ENCODE peak calls at places on chromosomes 6 and 20, in four cellular contexts. T is LoVo, B is GM20000, A is EH. O is an unnamed sample.

GRCh38 chr20:10047427-10047826 is 12.6 kb downstream of the ANKEF1 start:
- DNase-seq in B (no peak), T (no peak), A (no peak), O (no peak)

GRCh38 chr6:39260451-39260850 is 31.2 kb upstream of the KCNK5 start:
- DNase-seq in A (no peak), B (no peak), T (no peak), O (no peak)

GRCh38 chr6:168150551-168151444 is 71.8 kb upstream of the FRMD1 start:
- DNase-seq in T (no peak), B (no peak), A (no peak), O (peak; percentile 64)

GRCh38 chr6:129575378-129576118 is 134.4 kb downstream of the ARHGAP18 start:
- DNase-seq in A (peak; percentile 73), B (no peak), T (peak; percentile 53), O (no peak)

GRCh38 chr6:31356216-31356945 is 598 bp downstream of the HLA-B start:
- DNase-seq in B (peak; percentile 58), T (no peak), A (peak; percentile 50), O (no peak)

GRCh38 chr6:73339340-73339739 is 14.7 kb downstream of the DPPA5 start:
- DNase-seq in B (no peak), T (no peak), A (peak; percentile 45), O (no peak)

GRCh38 chr6:145491126-145491525 is 244.2 kb downstream of the EPM2A start:
- DNase-seq in T (no peak), A (no peak), B (no peak), O (no peak)

GRCh38 chr6:10411915-10412164 is 3.0 kb downstream of the TFAP2A start:
- DNase-seq in A (no peak), T (no peak), B (no peak), O (no peak)

GRCh38 chr20:38748863-38749153 is 548 bp downstream of the ACTR5 start:
- DNase-seq in T (peak; percentile 43), B (peak; percentile 55), A (no peak), O (no peak)

GRCh38 chr6:73377225-73377624 is 7.5 kb upstream of the OOEP start:
- DNase-seq in B (no peak), A (no peak), T (no peak), O (no peak)

GRCh38 chr6:43491750-43492661 is 14.6 kb downstream of the TJAP1 start:
- DNase-seq in B (no peak), A (peak; percentile 86), T (no peak), O (peak; percentile 94)

GRCh38 chr20:35726759-35727711 is 15.0 kb downstream of the RBM39 start:
- DNase-seq in B (no peak), T (no peak), A (no peak), O (no peak)

GRCh38 chr6:157226026-157226639 is 97.2 kb downstream of the TMEM242 start:
- DNase-seq in A (peak; percentile 81), B (no peak), T (no peak), O (no peak)

GRCh38 chr20:51496964-51497363 is 45.6 kb downstream of the NFATC2 start:
- DNase-seq in A (no peak), T (no peak), B (no peak), O (no peak)

GRCh38 chr6:7077856-7078255 is 29.9 kb upstream of the RREB1 start:
- DNase-seq in B (no peak), T (no peak), A (no peak), O (no peak)

GRCh38 chr20:32966382-32966781 is 37.9 kb downstream of the SUN5 start:
- DNase-seq in B (no peak), T (no peak), A (no peak), O (peak; percentile 33)

GRCh38 chr20:34938466-34939163 is 17.0 kb downstream of the GSS start:
- DNase-seq in B (no peak), A (no peak), T (no peak), O (peak; percentile 83)

O was measured in aorta.